ENCODE peak calls at places on chromosomes 3 and 15, in five cellular contexts. P, T, O, L and D are unnamed samples. For H3K9me3, the result is how much of the 10 kb centered on the place peaks cover.

GRCh38 chr3:134326760-134327593 is 47.3 kb downstream of the AMOTL2 start:
- DNase-seq in P (peak), T (peak), O (no peak), L (peak), D (no peak)

GRCh38 chr15:67135494-67135893 is 70.1 kb downstream of the SMAD3 start:
- DNase-seq in P (no peak), T (no peak), O (no peak), L (no peak), D (no peak)

GRCh38 chr3:89049119-89049518 is 58.3 kb upstream of the EPHA3 start:
- DNase-seq in P (no peak), T (peak), O (no peak), L (peak), D (no peak)

GRCh38 chr3:188948658-188949400 is 222.9 kb upstream of the TPRG1 start:
- DNase-seq in P (no peak), T (no peak), O (no peak), L (no peak), D (no peak)

GRCh38 chr3:187072582-187072981 is 66.7 kb downstream of the RPL39L start:
- DNase-seq in P (no peak), T (no peak), O (no peak), L (no peak), D (no peak)

GRCh38 chr3:165336786-165337185 is 140.6 kb upstream of the SLITRK3 start:
- DNase-seq in P (no peak), T (no peak), O (no peak), L (no peak), D (no peak)

GRCh38 chr3:15694628-15695027 is 93.1 kb downstream of the BTD start:
- DNase-seq in P (no peak), T (no peak), O (no peak), L (no peak), D (no peak)

GRCh38 chr15:48975713-48976419 is 12.1 kb upstream of the SHC4 start:
- DNase-seq in P (peak), T (peak), O (peak), L (peak), D (no peak)

GRCh38 chr15:70493376-70493775 is 270.0 kb downstream of the UACA start:
- DNase-seq in P (no peak), T (no peak), O (no peak), L (no peak), D (no peak)

GRCh38 chr3:11648735-11649134 is 5.0 kb upstream of the VGLL4 start:
- DNase-seq in P (no peak), T (no peak), O (no peak), L (no peak), D (no peak)

GRCh38 chr15:84855032-84855645 is 29.3 kb upstream of the SLC28A1 start:
- DNase-seq in P (no peak), T (no peak), O (no peak), L (no peak), D (no peak)

GRCh38 chr15:38941399-38941953 is 376.9 kb upstream of the RASGRP1 start:
- DNase-seq in P (no peak), T (peak), O (no peak), L (peak), D (no peak)

GRCh38 chr3:134423153-134423552 is 48.9 kb upstream of the AMOTL2 start:
- DNase-seq in P (no peak), T (peak), O (no peak), L (peak), D (no peak)

GRCh38 chr3:63864008-63864871 is 573 bp downstream of the ATXN7 start:
- DNase-seq in P (no peak), T (peak), O (peak), L (peak), D (no peak)

GRCh38 chr15:44670087-44670945 is 6.9 kb upstream of the SPG11 start:
- DNase-seq in P (no peak), T (no peak), O (no peak), L (no peak), D (no peak)

GRCh38 chr3:188605231-188605630 is 451.3 kb downstream of the LPP start:
- DNase-seq in P (no peak), T (no peak), O (no peak), L (no peak), D (no peak)

GRCh38 chr3:72375237-72376154 is 472.7 kb downstream of the SHQ1 start:
- DNase-seq in P (no peak), T (no peak), O (no peak), L (no peak), D (no peak)

GRCh38 chr15:43102181-43102580 is 3.7 kb downstream of the UBR1 start:
- DNase-seq in P (no peak), T (no peak), O (no peak), L (no peak), D (no peak)

GRCh38 chr3:59791774-59792308 is 742.0 kb upstream of the CFAP20DC start:
- DNase-seq in P (no peak), T (no peak), O (no peak), L (no peak), D (no peak)

DNA sequence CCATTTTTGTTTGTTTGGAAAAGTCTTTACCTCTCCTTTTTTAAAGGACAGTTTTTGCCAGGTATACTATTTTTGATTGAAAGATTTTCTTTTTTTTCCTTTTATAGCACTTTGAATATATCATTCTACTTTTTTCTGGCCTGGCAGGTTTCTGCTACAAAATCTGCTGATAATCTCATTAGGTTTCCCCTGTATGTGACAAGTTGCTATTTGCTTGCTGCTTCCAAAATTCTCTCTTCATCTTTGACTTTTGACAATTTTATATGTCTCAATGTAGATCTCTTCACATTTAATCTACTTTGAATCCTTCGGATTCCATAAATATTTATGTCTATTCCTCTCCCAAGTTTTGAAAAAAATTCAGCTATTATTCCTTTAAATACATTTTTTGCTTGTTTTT is 838.5 kb downstream of the IGSF11 start:
- DNase-seq in P (no peak), T (no peak), O (no peak), L (no peak), D (no peak)
- H3K9me3 ChIP-seq in P (under half), T (under half), O (under half), L (under half), D (under half)

DNA sequence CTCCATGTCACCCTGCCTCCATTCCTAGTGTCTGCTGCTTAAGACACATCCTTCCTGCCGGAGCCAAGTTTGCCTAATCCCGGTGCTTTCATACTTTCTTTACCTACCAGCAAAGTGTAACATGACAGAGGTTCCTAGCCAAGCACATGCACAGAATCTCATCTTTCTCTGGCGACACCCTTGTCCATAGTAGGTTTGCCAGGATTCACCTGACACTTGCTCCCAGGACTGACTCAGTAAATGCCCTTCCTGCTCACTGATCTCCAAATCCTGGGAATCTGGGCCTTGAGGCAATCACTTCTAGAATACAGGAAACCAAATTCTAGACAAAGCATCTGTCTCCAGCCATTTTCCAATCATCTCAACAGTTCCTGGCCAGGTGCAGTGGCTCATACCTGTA is 10.2 kb upstream of the NR2E3 start:
- DNase-seq in P (no peak), T (no peak), O (no peak), L (no peak), D (no peak)
- H3K27ac ChIP-seq in P (no peak), T (no peak), O (no peak), L (no peak), D (no peak)

DNA sequence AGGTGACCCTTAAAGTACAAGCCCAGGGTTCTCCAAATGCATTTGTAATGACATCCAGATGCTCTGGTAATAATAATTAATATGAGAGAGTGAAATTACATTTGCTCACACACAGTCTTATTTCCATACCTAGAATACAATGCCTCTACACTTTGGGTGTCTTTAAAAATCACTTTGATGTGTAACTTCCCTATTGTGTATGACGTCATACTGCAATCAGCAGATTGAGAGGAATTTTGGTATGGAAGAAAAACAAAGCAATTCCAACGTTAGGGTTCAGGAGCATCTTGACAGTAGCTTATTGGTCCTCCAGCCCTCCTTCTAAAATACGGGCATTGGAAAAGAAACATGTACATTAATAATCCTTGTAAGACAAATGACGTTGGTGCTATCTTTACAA is 670.6 kb upstream of the ZNF385D start:
- DNase-seq in P (no peak), T (no peak), O (no peak), L (no peak), D (no peak)
- H3K9me3 ChIP-seq in P (under half), T (under half), O (under half), L (under half), D (under half)

DNA sequence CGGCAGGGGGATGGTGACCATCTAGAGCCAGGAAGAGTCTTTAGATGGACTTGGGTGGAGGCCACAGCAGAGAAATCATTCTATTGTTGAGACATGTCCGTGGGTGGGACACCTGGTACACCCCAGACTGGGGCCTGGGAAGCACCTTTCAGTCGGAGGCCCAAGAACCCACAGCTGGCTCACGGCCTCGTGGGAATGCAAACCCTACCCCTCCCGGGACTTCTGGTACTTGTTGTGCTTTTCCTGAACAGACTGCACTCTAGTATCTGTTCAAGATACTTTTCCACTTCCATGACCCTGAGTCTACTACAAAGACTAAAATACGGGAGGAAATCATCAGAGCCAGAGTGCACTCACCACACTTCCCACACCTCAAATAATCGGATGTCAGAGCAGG is 60.7 kb downstream of the BDH1 start:
- DNase-seq in P (no peak), T (no peak), O (no peak), L (no peak), D (no peak)
- H3K27ac ChIP-seq in P (no peak), T (no peak), O (no peak), L (no peak), D (peak)

GRCh38 chr15:46014532-46014931 is 379.7 kb downstream of the SQOR start:
- DNase-seq in P (no peak), T (no peak), O (no peak), L (no peak), D (no peak)
- H3K9me3 ChIP-seq in P (under half), T (under half), O (under half), L (under half), D (under half)

DNA sequence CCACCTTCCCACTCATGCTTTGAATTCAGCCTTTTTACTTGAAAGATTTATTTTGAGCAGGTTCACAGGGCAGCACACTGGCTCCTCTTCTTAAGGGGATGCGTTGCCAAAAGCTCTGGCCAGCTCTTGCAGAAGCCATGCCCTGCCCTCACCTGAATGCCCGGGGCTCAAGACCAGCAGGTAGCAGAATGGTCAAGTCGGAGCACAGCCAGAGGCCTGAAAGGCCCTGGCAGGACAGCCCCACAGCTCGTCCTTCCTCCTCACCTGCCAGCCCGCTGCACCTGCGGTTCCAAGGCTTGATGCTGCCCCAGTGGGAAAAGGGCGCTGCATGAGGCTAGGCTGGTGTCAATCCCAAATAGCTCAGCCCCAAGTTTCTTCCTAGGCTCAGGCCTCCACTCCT is 13.1 kb downstream of the CA12 start:
- DNase-seq in P (no peak), T (no peak), O (no peak), L (no peak), D (no peak)
- H3K27ac ChIP-seq in P (no peak), T (no peak), O (no peak), L (no peak), D (no peak)

GRCh38 chr15:47485419-47485818 is 231.9 kb upstream of the SEMA6D start:
- DNase-seq in P (no peak), T (no peak), O (no peak), L (no peak), D (no peak)
- H3K9me3 ChIP-seq in P (under half), T (under half), O (under half), L (under half), D (under half)